ENCODE peak calls at places on chromosomes 11 and 22, in eight cellular contexts. One of them, this sample, is unnamed.

GRCh38 chr11:134020598-134020997 is 48.3 kb upstream of the JAM3 start:
- DNase-seq in AG04450: no peak
- DNase-seq in kidney epithelial cell: no peak
- DNase-seq in pancreas: no peak
- DNase-seq in glutamatergic neuron: no peak
- DNase-seq in body of pancreas: no peak
- DNase-seq in H9: no peak
- DNase-seq in fibroblast of pulmonary artery: no peak
- DNase-seq in this sample: no peak

GRCh38 chr11:65571940-65572339 is 398 bp upstream of the FAM89B start:
- DNase-seq in AG04450: no peak
- DNase-seq in kidney epithelial cell: no peak
- DNase-seq in pancreas: no peak
- DNase-seq in glutamatergic neuron: no peak
- DNase-seq in body of pancreas: peak
- DNase-seq in H9: peak
- DNase-seq in fibroblast of pulmonary artery: peak
- DNase-seq in this sample: no peak

GRCh38 chr11:115324569-115325432 is 179.4 kb downstream of the CADM1 start:
- DNase-seq in AG04450: peak
- DNase-seq in kidney epithelial cell: peak
- DNase-seq in pancreas: peak
- DNase-seq in glutamatergic neuron: no peak
- DNase-seq in body of pancreas: peak
- DNase-seq in H9: peak
- DNase-seq in fibroblast of pulmonary artery: peak
- DNase-seq in this sample: peak

GRCh38 chr11:112085822-112086421 is 634 bp downstream of the TIMM8B start:
- DNase-seq in AG04450: no peak
- DNase-seq in kidney epithelial cell: no peak
- DNase-seq in pancreas: no peak
- DNase-seq in glutamatergic neuron: peak
- DNase-seq in body of pancreas: peak
- DNase-seq in H9: no peak
- DNase-seq in fibroblast of pulmonary artery: peak
- DNase-seq in this sample: peak

GRCh38 chr11:119258180-119258579 is 52.0 kb downstream of the CBL start:
- DNase-seq in AG04450: no peak
- DNase-seq in kidney epithelial cell: no peak
- DNase-seq in pancreas: no peak
- DNase-seq in glutamatergic neuron: no peak
- DNase-seq in body of pancreas: no peak
- DNase-seq in H9: no peak
- DNase-seq in fibroblast of pulmonary artery: no peak
- DNase-seq in this sample: no peak

GRCh38 chr22:32079110-32080089 is 36.3 kb downstream of the SLC5A1 start:
- DNase-seq in AG04450: peak
- DNase-seq in kidney epithelial cell: peak
- DNase-seq in pancreas: peak
- DNase-seq in glutamatergic neuron: no peak
- DNase-seq in body of pancreas: no peak
- DNase-seq in H9: peak
- DNase-seq in fibroblast of pulmonary artery: peak
- DNase-seq in this sample: no peak

GRCh38 chr11:64741393-64742086 is 2.4 kb downstream of the RASGRP2 start:
- DNase-seq in AG04450: no peak
- DNase-seq in kidney epithelial cell: no peak
- DNase-seq in pancreas: no peak
- DNase-seq in glutamatergic neuron: no peak
- DNase-seq in body of pancreas: no peak
- DNase-seq in H9: peak
- DNase-seq in fibroblast of pulmonary artery: no peak
- DNase-seq in this sample: no peak

GRCh38 chr11:73320786-73321325 is 12.8 kb downstream of the ARHGEF17 start:
- DNase-seq in AG04450: no peak
- DNase-seq in kidney epithelial cell: no peak
- DNase-seq in pancreas: no peak
- DNase-seq in glutamatergic neuron: no peak
- DNase-seq in body of pancreas: no peak
- DNase-seq in H9: no peak
- DNase-seq in fibroblast of pulmonary artery: peak
- DNase-seq in this sample: no peak

GRCh38 chr11:126340960-126341709 is 14.4 kb upstream of the ST3GAL4 start:
- DNase-seq in AG04450: no peak
- DNase-seq in kidney epithelial cell: no peak
- DNase-seq in pancreas: no peak
- DNase-seq in glutamatergic neuron: no peak
- DNase-seq in body of pancreas: no peak
- DNase-seq in H9: no peak
- DNase-seq in fibroblast of pulmonary artery: no peak
- DNase-seq in this sample: no peak

GRCh38 chr22:27349456-27349855 is 452.1 kb downstream of the MN1 start:
- DNase-seq in AG04450: no peak
- DNase-seq in kidney epithelial cell: no peak
- DNase-seq in pancreas: no peak
- DNase-seq in glutamatergic neuron: no peak
- DNase-seq in body of pancreas: no peak
- DNase-seq in H9: no peak
- DNase-seq in fibroblast of pulmonary artery: peak
- DNase-seq in this sample: no peak

GRCh38 chr11:38460901-38461300 is 1862.9 kb upstream of the RAG2 start:
- DNase-seq in AG04450: peak
- DNase-seq in kidney epithelial cell: peak
- DNase-seq in pancreas: peak
- DNase-seq in glutamatergic neuron: peak
- DNase-seq in body of pancreas: peak
- DNase-seq in H9: no peak
- DNase-seq in fibroblast of pulmonary artery: peak
- DNase-seq in this sample: no peak

GRCh38 chr11:8717876-8718753 is 35.5 kb downstream of the RPL27A start:
- DNase-seq in AG04450: peak
- DNase-seq in kidney epithelial cell: peak
- DNase-seq in pancreas: peak
- DNase-seq in glutamatergic neuron: no peak
- DNase-seq in body of pancreas: peak
- DNase-seq in H9: no peak
- DNase-seq in fibroblast of pulmonary artery: peak
- DNase-seq in this sample: no peak

GRCh38 chr11:103628121-103628520 is 408.3 kb upstream of the DDI1 start:
- DNase-seq in AG04450: no peak
- DNase-seq in kidney epithelial cell: no peak
- DNase-seq in pancreas: no peak
- DNase-seq in glutamatergic neuron: no peak
- DNase-seq in body of pancreas: no peak
- DNase-seq in H9: no peak
- DNase-seq in fibroblast of pulmonary artery: no peak
- DNase-seq in this sample: no peak

GRCh38 chr11:129998905-129999304 is 3.7 kb downstream of the PRDM10 start:
- DNase-seq in AG04450: no peak
- DNase-seq in kidney epithelial cell: no peak
- DNase-seq in pancreas: no peak
- DNase-seq in glutamatergic neuron: no peak
- DNase-seq in body of pancreas: no peak
- DNase-seq in H9: no peak
- DNase-seq in fibroblast of pulmonary artery: no peak
- DNase-seq in this sample: no peak

GRCh38 chr11:76783901-76784813 is 1.0 kb downstream of the TSKU start:
- DNase-seq in AG04450: no peak
- DNase-seq in kidney epithelial cell: no peak
- DNase-seq in pancreas: peak
- DNase-seq in glutamatergic neuron: peak
- DNase-seq in body of pancreas: peak
- DNase-seq in H9: peak
- DNase-seq in fibroblast of pulmonary artery: peak
- DNase-seq in this sample: no peak

GRCh38 chr22:30029512-30029911 is 50.8 kb upstream of the HORMAD2 start:
- DNase-seq in AG04450: no peak
- DNase-seq in kidney epithelial cell: no peak
- DNase-seq in pancreas: no peak
- DNase-seq in glutamatergic neuron: no peak
- DNase-seq in body of pancreas: no peak
- DNase-seq in H9: no peak
- DNase-seq in fibroblast of pulmonary artery: no peak
- DNase-seq in this sample: no peak

GRCh38 chr22:30027169-30027568 is 53.1 kb upstream of the HORMAD2 start:
- DNase-seq in AG04450: no peak
- DNase-seq in kidney epithelial cell: no peak
- DNase-seq in pancreas: no peak
- DNase-seq in glutamatergic neuron: no peak
- DNase-seq in body of pancreas: no peak
- DNase-seq in H9: no peak
- DNase-seq in fibroblast of pulmonary artery: no peak
- DNase-seq in this sample: no peak

GRCh38 chr22:30028731-30029130 is 51.5 kb upstream of the HORMAD2 start:
- DNase-seq in AG04450: no peak
- DNase-seq in kidney epithelial cell: no peak
- DNase-seq in pancreas: no peak
- DNase-seq in glutamatergic neuron: no peak
- DNase-seq in body of pancreas: no peak
- DNase-seq in H9: no peak
- DNase-seq in fibroblast of pulmonary artery: no peak
- DNase-seq in this sample: no peak

GRCh38 chr22:30026751-30027150 is 53.5 kb upstream of the HORMAD2 start:
- DNase-seq in AG04450: no peak
- DNase-seq in kidney epithelial cell: no peak
- DNase-seq in pancreas: no peak
- DNase-seq in glutamatergic neuron: no peak
- DNase-seq in body of pancreas: no peak
- DNase-seq in H9: no peak
- DNase-seq in fibroblast of pulmonary artery: no peak
- DNase-seq in this sample: no peak

GRCh38 chr22:30027791-30028190 is 52.5 kb upstream of the HORMAD2 start:
- DNase-seq in AG04450: no peak
- DNase-seq in kidney epithelial cell: no peak
- DNase-seq in pancreas: no peak
- DNase-seq in glutamatergic neuron: no peak
- DNase-seq in body of pancreas: no peak
- DNase-seq in H9: no peak
- DNase-seq in fibroblast of pulmonary artery: no peak
- DNase-seq in this sample: no peak
- TF ChIP-seq CTCF in AG04450: no peak
- TF ChIP-seq CTCF in kidney epithelial cell: no peak
- TF ChIP-seq CTCF in pancreas: no peak
- TF ChIP-seq CTCF in glutamatergic neuron: no peak
- TF ChIP-seq CTCF in body of pancreas: no peak
- TF ChIP-seq CTCF in H9: no peak
- TF ChIP-seq CTCF in fibroblast of pulmonary artery: no peak
- TF ChIP-seq CTCF in this sample: no peak

GRCh38 chr22:46533434-46533833 is 4.0 kb downstream of the CELSR1 start:
- DNase-seq in AG04450: no peak
- DNase-seq in kidney epithelial cell: no peak
- DNase-seq in pancreas: no peak
- DNase-seq in glutamatergic neuron: no peak
- DNase-seq in body of pancreas: no peak
- DNase-seq in H9: peak
- DNase-seq in fibroblast of pulmonary artery: no peak
- DNase-seq in this sample: no peak
- TF ChIP-seq CTCF in AG04450: no peak
- TF ChIP-seq CTCF in kidney epithelial cell: no peak
- TF ChIP-seq CTCF in pancreas: no peak
- TF ChIP-seq CTCF in glutamatergic neuron: no peak
- TF ChIP-seq CTCF in body of pancreas: no peak
- TF ChIP-seq CTCF in H9: peak
- TF ChIP-seq CTCF in fibroblast of pulmonary artery: no peak
- TF ChIP-seq CTCF in this sample: no peak

GRCh38 chr11:32333335-32333991 is 101.9 kb downstream of the WT1 start:
- DNase-seq in AG04450: peak
- DNase-seq in kidney epithelial cell: no peak
- DNase-seq in pancreas: peak
- DNase-seq in glutamatergic neuron: peak
- DNase-seq in body of pancreas: peak
- DNase-seq in H9: peak
- DNase-seq in fibroblast of pulmonary artery: peak
- DNase-seq in this sample: peak
- TF ChIP-seq CTCF in AG04450: peak
- TF ChIP-seq CTCF in kidney epithelial cell: peak
- TF ChIP-seq CTCF in pancreas: no peak
- TF ChIP-seq CTCF in glutamatergic neuron: no peak
- TF ChIP-seq CTCF in body of pancreas: peak
- TF ChIP-seq CTCF in H9: peak
- TF ChIP-seq CTCF in fibroblast of pulmonary artery: peak
- TF ChIP-seq CTCF in this sample: peak

DNA sequence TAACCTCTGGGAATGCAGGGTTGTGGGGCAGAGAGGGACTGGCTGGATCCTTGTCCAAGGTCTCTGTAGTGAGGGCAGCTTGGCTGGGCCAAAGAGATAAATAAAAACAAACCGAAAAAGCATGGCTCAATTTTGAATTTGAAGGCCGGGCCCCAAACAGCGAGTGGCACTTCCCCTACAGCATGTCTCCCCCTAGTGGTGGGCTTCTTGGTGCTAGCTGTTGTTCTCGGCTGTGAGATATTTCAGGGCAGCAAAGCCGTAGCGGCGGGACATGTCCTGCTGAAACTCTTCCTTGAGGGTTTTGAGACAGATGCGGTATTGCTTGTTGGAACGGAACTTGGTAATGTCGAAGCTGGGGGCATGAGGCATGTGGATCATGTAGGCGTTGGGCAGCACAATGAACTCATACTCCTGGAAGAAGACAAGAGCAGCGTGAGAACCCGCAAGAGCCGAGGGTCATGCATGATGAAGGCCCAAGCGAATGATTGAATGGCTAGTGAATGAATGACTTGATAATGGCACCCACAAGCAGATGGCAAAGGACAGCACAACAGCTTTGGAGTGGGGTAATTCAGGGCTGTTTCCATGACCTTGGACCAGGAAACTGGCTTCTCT is 216.1 kb upstream of the SYN3 start:
- DNase-seq in AG04450: no peak
- DNase-seq in kidney epithelial cell: no peak
- DNase-seq in pancreas: no peak
- DNase-seq in glutamatergic neuron: peak
- DNase-seq in body of pancreas: peak
- DNase-seq in H9: peak
- DNase-seq in fibroblast of pulmonary artery: peak
- DNase-seq in this sample: peak
- TF ChIP-seq CTCF in AG04450: peak
- TF ChIP-seq CTCF in kidney epithelial cell: peak
- TF ChIP-seq CTCF in pancreas: no peak
- TF ChIP-seq CTCF in glutamatergic neuron: peak
- TF ChIP-seq CTCF in body of pancreas: peak
- TF ChIP-seq CTCF in H9: peak
- TF ChIP-seq CTCF in fibroblast of pulmonary artery: peak
- TF ChIP-seq CTCF in this sample: peak